ENCODE peak calls at places on chromosomes 5 and 9, in ten cellular contexts. One of them, this sample, is unnamed.

GRCh38 chr9:82583524-82583923 is 479.4 kb downstream of the RASEF start:
- DNase-seq in RPMI8226: no peak
- DNase-seq in non-pigmented ciliary epithelial cell: no peak
- DNase-seq in SK-N-SH: no peak
- DNase-seq in AG04449: no peak
- DNase-seq in ELR: no peak
- DNase-seq in AG09319: no peak
- DNase-seq in fibroblast of lung: no peak
- DNase-seq in frontal cortex: no peak
- DNase-seq in lower lobe of right lung: no peak
- DNase-seq in this sample: no peak

GRCh38 chr9:127777368-127777960 is 1.0 kb downstream of the SH2D3C start:
- DNase-seq in fibroblast of lung: no peak
- DNase-seq in ELR: no peak
- DNase-seq in AG09319: no peak
- DNase-seq in AG04449: no peak
- DNase-seq in RPMI8226: peak
- DNase-seq in SK-N-SH: no peak
- DNase-seq in lower lobe of right lung: no peak
- DNase-seq in frontal cortex: no peak
- DNase-seq in non-pigmented ciliary epithelial cell: no peak
- DNase-seq in this sample: no peak

GRCh38 chr5:167759411-167759821 is 532.0 kb upstream of the WWC1 start:
- DNase-seq in ELR: peak
- DNase-seq in lower lobe of right lung: no peak
- DNase-seq in non-pigmented ciliary epithelial cell: no peak
- DNase-seq in fibroblast of lung: no peak
- DNase-seq in SK-N-SH: no peak
- DNase-seq in AG04449: peak
- DNase-seq in RPMI8226: no peak
- DNase-seq in frontal cortex: no peak
- DNase-seq in AG09319: no peak
- DNase-seq in this sample: no peak

GRCh38 chr5:99607124-99607523 is 678.3 kb upstream of the CHD1 start:
- DNase-seq in RPMI8226: no peak
- DNase-seq in fibroblast of lung: no peak
- DNase-seq in non-pigmented ciliary epithelial cell: no peak
- DNase-seq in ELR: no peak
- DNase-seq in AG04449: no peak
- DNase-seq in SK-N-SH: no peak
- DNase-seq in frontal cortex: no peak
- DNase-seq in AG09319: no peak
- DNase-seq in lower lobe of right lung: no peak
- DNase-seq in this sample: no peak

GRCh38 chr9:110923601-110924000 is 114.7 kb downstream of the LPAR1 start:
- DNase-seq in ELR: no peak
- DNase-seq in AG04449: no peak
- DNase-seq in RPMI8226: no peak
- DNase-seq in SK-N-SH: no peak
- DNase-seq in fibroblast of lung: peak
- DNase-seq in AG09319: no peak
- DNase-seq in frontal cortex: no peak
- DNase-seq in non-pigmented ciliary epithelial cell: no peak
- DNase-seq in lower lobe of right lung: no peak
- DNase-seq in this sample: no peak

GRCh38 chr9:18542837-18543405 is 69.0 kb downstream of the ADAMTSL1 start:
- DNase-seq in fibroblast of lung: peak
- DNase-seq in lower lobe of right lung: no peak
- DNase-seq in AG09319: no peak
- DNase-seq in ELR: peak
- DNase-seq in AG04449: peak
- DNase-seq in frontal cortex: no peak
- DNase-seq in non-pigmented ciliary epithelial cell: no peak
- DNase-seq in RPMI8226: no peak
- DNase-seq in SK-N-SH: peak
- DNase-seq in this sample: no peak

GRCh38 chr5:36407396-36407795 is 105.7 kb upstream of the RANBP3L start:
- DNase-seq in lower lobe of right lung: no peak
- DNase-seq in frontal cortex: no peak
- DNase-seq in AG09319: no peak
- DNase-seq in fibroblast of lung: no peak
- DNase-seq in ELR: peak
- DNase-seq in RPMI8226: no peak
- DNase-seq in SK-N-SH: no peak
- DNase-seq in AG04449: no peak
- DNase-seq in non-pigmented ciliary epithelial cell: no peak
- DNase-seq in this sample: no peak

GRCh38 chr5:38640012-38640395 is 83.6 kb upstream of the LIFR start:
- DNase-seq in non-pigmented ciliary epithelial cell: no peak
- DNase-seq in frontal cortex: no peak
- DNase-seq in AG04449: no peak
- DNase-seq in ELR: peak
- DNase-seq in lower lobe of right lung: no peak
- DNase-seq in SK-N-SH: no peak
- DNase-seq in AG09319: no peak
- DNase-seq in fibroblast of lung: peak
- DNase-seq in RPMI8226: no peak
- DNase-seq in this sample: no peak

This sample was measured in naive thymus-derived CD8-positive, alpha-beta T cell.